ENCODE peak calls at places on chromosomes 4 and X, in seven cellular contexts. One of them, this sample, is unnamed.

GRCh38 chr4:74527049-74527448 is 82.1 kb downstream of the AREG start:
- DNase-seq in cardiac muscle cell: no peak
- DNase-seq in BJ: no peak
- DNase-seq in heart left ventricle: no peak
- DNase-seq in adrenal gland: no peak
- DNase-seq in left lung: no peak
- DNase-seq in PC-3: no peak
- DNase-seq in this sample: no peak

GRCh38 chr4:14247767-14248166 is 620.2 kb upstream of the BOD1L1 start:
- DNase-seq in cardiac muscle cell: peak
- DNase-seq in BJ: no peak
- DNase-seq in heart left ventricle: no peak
- DNase-seq in adrenal gland: no peak
- DNase-seq in left lung: no peak
- DNase-seq in PC-3: no peak
- DNase-seq in this sample: no peak

GRCh38 chr4:5199912-5200311 is 148.6 kb downstream of the STK32B start:
- DNase-seq in cardiac muscle cell: no peak
- DNase-seq in BJ: no peak
- DNase-seq in heart left ventricle: no peak
- DNase-seq in adrenal gland: no peak
- DNase-seq in left lung: no peak
- DNase-seq in PC-3: no peak
- DNase-seq in this sample: no peak

GRCh38 chr4:74148205-74148604 is 9.7 kb upstream of the MTHFD2L start:
- DNase-seq in cardiac muscle cell: no peak
- DNase-seq in BJ: no peak
- DNase-seq in heart left ventricle: no peak
- DNase-seq in adrenal gland: no peak
- DNase-seq in left lung: no peak
- DNase-seq in PC-3: no peak
- DNase-seq in this sample: no peak

GRCh38 chr4:13322681-13323101 is 161.4 kb downstream of the RAB28 start:
- DNase-seq in cardiac muscle cell: no peak
- DNase-seq in BJ: peak
- DNase-seq in heart left ventricle: no peak
- DNase-seq in adrenal gland: no peak
- DNase-seq in left lung: no peak
- DNase-seq in PC-3: no peak
- DNase-seq in this sample: peak

GRCh38 chrX:69139516-69139915 is 25.7 kb downstream of the PJA1 start:
- DNase-seq in cardiac muscle cell: no peak
- DNase-seq in BJ: no peak
- DNase-seq in heart left ventricle: no peak
- DNase-seq in adrenal gland: no peak
- DNase-seq in left lung: no peak
- DNase-seq in PC-3: no peak
- DNase-seq in this sample: no peak

GRCh38 chr4:27057662-27058061 is 197.0 kb downstream of the STIM2 start:
- DNase-seq in cardiac muscle cell: no peak
- DNase-seq in BJ: no peak
- DNase-seq in heart left ventricle: no peak
- DNase-seq in adrenal gland: no peak
- DNase-seq in left lung: no peak
- DNase-seq in PC-3: no peak
- DNase-seq in this sample: no peak

GRCh38 chr4:98639523-98639922 is 18.9 kb downstream of the TSPAN5 start:
- DNase-seq in cardiac muscle cell: no peak
- DNase-seq in BJ: no peak
- DNase-seq in heart left ventricle: no peak
- DNase-seq in adrenal gland: no peak
- DNase-seq in left lung: no peak
- DNase-seq in PC-3: no peak
- DNase-seq in this sample: no peak

GRCh38 chr4:151355155-151355554 is 29.8 kb upstream of the SH3D19 start:
- DNase-seq in cardiac muscle cell: no peak
- DNase-seq in BJ: no peak
- DNase-seq in heart left ventricle: no peak
- DNase-seq in adrenal gland: no peak
- DNase-seq in left lung: no peak
- DNase-seq in PC-3: no peak
- DNase-seq in this sample: no peak

GRCh38 chr4:83489711-83490326 is 4.9 kb upstream of the ABRAXAS1 start:
- DNase-seq in cardiac muscle cell: no peak
- DNase-seq in BJ: no peak
- DNase-seq in heart left ventricle: no peak
- DNase-seq in adrenal gland: no peak
- DNase-seq in left lung: no peak
- DNase-seq in PC-3: no peak
- DNase-seq in this sample: no peak

GRCh38 chrX:41922125-41922521 is 1.2 kb downstream of the CASK start:
- DNase-seq in cardiac muscle cell: peak
- DNase-seq in BJ: no peak
- DNase-seq in heart left ventricle: no peak
- DNase-seq in adrenal gland: no peak
- DNase-seq in left lung: no peak
- DNase-seq in PC-3: peak
- DNase-seq in this sample: peak

GRCh38 chrX:118655561-118656246 is 71.7 kb upstream of the IL13RA1 start:
- DNase-seq in cardiac muscle cell: no peak
- DNase-seq in BJ: no peak
- DNase-seq in heart left ventricle: no peak
- DNase-seq in adrenal gland: no peak
- DNase-seq in left lung: no peak
- DNase-seq in PC-3: peak
- DNase-seq in this sample: peak

GRCh38 chr4:4763815-4764202 is 95.7 kb upstream of the MSX1 start:
- DNase-seq in cardiac muscle cell: no peak
- DNase-seq in BJ: no peak
- DNase-seq in heart left ventricle: no peak
- DNase-seq in adrenal gland: no peak
- DNase-seq in left lung: no peak
- DNase-seq in PC-3: peak
- DNase-seq in this sample: peak

GRCh38 chr4:77220841-77221613 is 64.0 kb downstream of the CCNG2 start:
- DNase-seq in cardiac muscle cell: peak
- DNase-seq in BJ: no peak
- DNase-seq in heart left ventricle: peak
- DNase-seq in adrenal gland: peak
- DNase-seq in left lung: no peak
- DNase-seq in PC-3: no peak
- DNase-seq in this sample: peak

GRCh38 chr4:143185253-143186107 is 763 bp downstream of the USP38 start:
- DNase-seq in cardiac muscle cell: no peak
- DNase-seq in BJ: no peak
- DNase-seq in heart left ventricle: no peak
- DNase-seq in adrenal gland: peak
- DNase-seq in left lung: no peak
- DNase-seq in PC-3: peak
- DNase-seq in this sample: peak

GRCh38 chrX:153782871-153783270 is 2.0 kb downstream of the SRPK3 start:
- DNase-seq in cardiac muscle cell: no peak
- DNase-seq in BJ: no peak
- DNase-seq in heart left ventricle: no peak
- DNase-seq in adrenal gland: no peak
- DNase-seq in left lung: no peak
- DNase-seq in PC-3: no peak
- DNase-seq in this sample: no peak

GRCh38 chrX:153779891-153780677 is 757 bp upstream of the SRPK3 start:
- DNase-seq in cardiac muscle cell: no peak
- DNase-seq in BJ: no peak
- DNase-seq in heart left ventricle: no peak
- DNase-seq in adrenal gland: no peak
- DNase-seq in left lung: no peak
- DNase-seq in PC-3: no peak
- DNase-seq in this sample: no peak

GRCh38 chrX:153782324-153782723 is 1.5 kb downstream of the SRPK3 start:
- DNase-seq in cardiac muscle cell: no peak
- DNase-seq in BJ: no peak
- DNase-seq in heart left ventricle: no peak
- DNase-seq in adrenal gland: no peak
- DNase-seq in left lung: no peak
- DNase-seq in PC-3: no peak
- DNase-seq in this sample: no peak

GRCh38 chrX:153780678-153781427 is at the start of gene SRPK3:
- DNase-seq in cardiac muscle cell: no peak
- DNase-seq in BJ: no peak
- DNase-seq in heart left ventricle: peak
- DNase-seq in adrenal gland: peak
- DNase-seq in left lung: no peak
- DNase-seq in PC-3: no peak
- DNase-seq in this sample: no peak

DNA sequence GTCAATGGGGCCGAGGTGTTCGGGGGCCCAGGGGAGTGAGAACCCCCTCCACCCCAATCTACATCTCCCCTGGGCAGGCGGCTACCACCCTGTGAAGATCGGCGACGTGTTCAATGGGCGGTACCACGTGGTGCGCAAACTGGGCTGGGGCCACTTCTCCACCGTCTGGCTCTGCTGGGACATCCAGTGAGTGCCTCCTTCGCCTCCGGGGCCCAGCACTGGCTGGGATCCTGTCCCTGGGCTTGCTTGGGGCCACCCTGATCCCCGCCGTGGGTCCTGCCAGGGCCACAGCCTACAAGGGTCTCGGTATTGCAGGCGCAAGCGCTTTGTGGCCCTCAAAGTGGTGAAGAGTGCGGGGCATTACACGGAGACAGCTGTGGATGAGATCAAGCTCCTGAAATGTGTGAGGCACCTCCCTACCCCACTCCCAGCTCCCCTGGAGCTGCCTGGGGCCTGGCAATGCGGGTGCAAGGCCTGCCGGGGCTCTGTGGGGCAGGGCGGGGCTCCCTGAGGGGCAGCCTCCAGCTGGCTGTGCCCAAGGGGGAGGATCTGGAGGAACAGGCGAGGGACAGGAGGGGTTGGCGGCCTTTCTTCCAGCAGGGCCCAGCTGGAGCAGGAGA is 697 bp downstream of the SRPK3 start:
- DNase-seq in cardiac muscle cell: no peak
- DNase-seq in BJ: no peak
- DNase-seq in heart left ventricle: no peak
- DNase-seq in adrenal gland: no peak
- DNase-seq in left lung: no peak
- DNase-seq in PC-3: no peak
- DNase-seq in this sample: no peak
- H3K4me3 ChIP-seq in cardiac muscle cell: no peak
- H3K4me3 ChIP-seq in BJ: no peak
- H3K4me3 ChIP-seq in heart left ventricle: peak
- H3K4me3 ChIP-seq in adrenal gland: no peak
- H3K4me3 ChIP-seq in left lung: no peak
- H3K4me3 ChIP-seq in PC-3: no peak
- H3K4me3 ChIP-seq in this sample: no peak

GRCh38 chrX:136495043-136495442 is 2.3 kb upstream of the HTATSF1 start:
- DNase-seq in cardiac muscle cell: no peak
- DNase-seq in BJ: no peak
- DNase-seq in heart left ventricle: no peak
- DNase-seq in adrenal gland: no peak
- DNase-seq in left lung: no peak
- DNase-seq in PC-3: no peak
- DNase-seq in this sample: no peak

GRCh38 chrX:136488706-136489105 is 959 bp downstream of the BRS3 start:
- DNase-seq in cardiac muscle cell: no peak
- DNase-seq in BJ: no peak
- DNase-seq in heart left ventricle: no peak
- DNase-seq in adrenal gland: no peak
- DNase-seq in left lung: no peak
- DNase-seq in PC-3: peak
- DNase-seq in this sample: no peak

GRCh38 chrX:136496359-136496767 is 1.0 kb upstream of the HTATSF1 start:
- DNase-seq in cardiac muscle cell: no peak
- DNase-seq in BJ: peak
- DNase-seq in heart left ventricle: no peak
- DNase-seq in adrenal gland: no peak
- DNase-seq in left lung: no peak
- DNase-seq in PC-3: no peak
- DNase-seq in this sample: no peak

GRCh38 chrX:136487647-136488046 is at the start of gene BRS3:
- DNase-seq in cardiac muscle cell: no peak
- DNase-seq in BJ: no peak
- DNase-seq in heart left ventricle: no peak
- DNase-seq in adrenal gland: no peak
- DNase-seq in left lung: no peak
- DNase-seq in PC-3: no peak
- DNase-seq in this sample: no peak

GRCh38 chrX:136491832-136492231 is 4.1 kb downstream of the BRS3 start:
- DNase-seq in cardiac muscle cell: no peak
- DNase-seq in BJ: no peak
- DNase-seq in heart left ventricle: no peak
- DNase-seq in adrenal gland: no peak
- DNase-seq in left lung: no peak
- DNase-seq in PC-3: no peak
- DNase-seq in this sample: no peak
- TF ChIP-seq CTCF in cardiac muscle cell: no peak
- TF ChIP-seq CTCF in BJ: no peak
- TF ChIP-seq CTCF in heart left ventricle: no peak
- TF ChIP-seq CTCF in adrenal gland: no peak
- TF ChIP-seq CTCF in left lung: no peak
- TF ChIP-seq CTCF in PC-3: no peak
- TF ChIP-seq CTCF in this sample: no peak

DNA sequence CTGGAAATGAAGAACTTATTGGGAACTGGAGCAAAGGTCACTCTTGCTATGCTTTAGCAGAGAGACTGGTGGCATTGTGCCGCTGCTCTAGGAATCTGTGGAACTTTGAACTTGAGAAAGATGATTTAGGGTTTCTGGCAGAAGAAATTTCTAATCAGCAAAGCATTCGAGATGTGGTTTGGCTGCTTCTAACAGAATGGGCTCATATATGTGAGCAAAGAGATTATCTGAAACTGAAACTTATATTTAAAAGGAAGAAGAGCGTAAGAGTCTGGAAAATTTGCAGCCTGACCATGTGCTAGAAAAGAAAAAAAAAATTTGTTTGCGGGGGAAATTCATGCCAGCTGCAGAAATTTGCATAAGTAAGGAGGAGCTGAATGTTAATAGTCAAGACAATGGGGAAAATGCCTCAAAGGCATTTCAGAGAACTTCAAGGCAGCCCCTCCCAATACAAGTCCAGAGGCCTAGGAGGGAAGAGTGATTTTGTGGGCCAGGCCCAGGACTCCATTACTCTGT is 35.9 kb upstream of the PAPSS1 start:
- DNase-seq in cardiac muscle cell: no peak
- DNase-seq in BJ: no peak
- DNase-seq in heart left ventricle: no peak
- DNase-seq in adrenal gland: no peak
- DNase-seq in left lung: no peak
- DNase-seq in PC-3: no peak
- DNase-seq in this sample: peak
- H3K4me3 ChIP-seq in cardiac muscle cell: no peak
- H3K4me3 ChIP-seq in BJ: no peak
- H3K4me3 ChIP-seq in heart left ventricle: no peak
- H3K4me3 ChIP-seq in adrenal gland: no peak
- H3K4me3 ChIP-seq in left lung: no peak
- H3K4me3 ChIP-seq in PC-3: no peak
- H3K4me3 ChIP-seq in this sample: no peak

DNA sequence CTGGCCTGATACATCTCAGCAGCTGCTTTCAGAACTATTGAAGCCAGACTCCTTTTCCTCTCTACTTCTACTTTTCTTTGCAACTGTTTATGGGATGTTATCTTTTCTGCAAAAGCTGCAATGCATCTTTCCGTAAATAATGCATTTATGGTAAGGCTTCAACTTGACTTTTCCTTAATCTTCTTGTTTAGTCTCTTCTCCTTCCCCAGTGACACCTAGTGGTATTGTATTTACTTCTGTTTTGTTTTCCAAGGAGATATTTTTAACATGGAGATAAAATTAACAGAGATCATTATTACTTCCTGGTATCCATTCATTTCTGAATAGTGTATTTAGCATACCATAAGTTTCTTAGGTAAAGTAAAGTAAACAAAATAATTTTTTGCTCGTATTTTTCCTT is 1548.8 kb downstream of the PCDH7 start:
- DNase-seq in cardiac muscle cell: no peak
- DNase-seq in BJ: no peak
- DNase-seq in heart left ventricle: no peak
- DNase-seq in adrenal gland: no peak
- DNase-seq in left lung: no peak
- DNase-seq in PC-3: peak
- DNase-seq in this sample: peak
- TF ChIP-seq CTCF in cardiac muscle cell: no peak
- TF ChIP-seq CTCF in BJ: no peak
- TF ChIP-seq CTCF in heart left ventricle: no peak
- TF ChIP-seq CTCF in adrenal gland: no peak
- TF ChIP-seq CTCF in left lung: no peak
- TF ChIP-seq CTCF in PC-3: peak
- TF ChIP-seq CTCF in this sample: peak